ENCODE peak calls at places on chromosome 11, in eight cellular contexts. H, I, C, W, V, S, Z and T are unnamed samples.

GRCh38 chr11:123308077-123308476 is 113.0 kb upstream of the CLMP start:
- DNase-seq in S (no peak), W (no peak), Z (no peak), C (no peak), H (no peak), I (peak), V (no peak), T (no peak)

GRCh38 chr11:35059040-35059439 is 79.9 kb upstream of the CD44 start:
- DNase-seq in S (no peak), I (no peak), V (no peak), W (no peak), C (no peak), Z (no peak), H (no peak), T (no peak)

GRCh38 chr11:117144477-117145392 is 648 bp downstream of the PAFAH1B2 start:
- DNase-seq in W (peak), H (peak), Z (peak), I (peak), C (peak), V (peak), S (peak), T (no peak)

GRCh38 chr11:64040684-64041267 is 5.0 kb downstream of the FLRT1 start:
- DNase-seq in W (no peak), H (no peak), I (no peak), Z (peak), V (no peak), C (no peak), S (no peak), T (no peak)

GRCh38 chr11:2521081-2521480 is 76.3 kb downstream of the KCNQ1 start:
- DNase-seq in H (no peak), I (no peak), S (peak), C (no peak), V (peak), Z (peak), W (peak), T (no peak)

GRCh38 chr11:129694966-129695365 is 120.7 kb upstream of the TMEM45B start:
- DNase-seq in C (no peak), Z (no peak), S (no peak), V (no peak), W (no peak), H (no peak), I (no peak), T (no peak)

GRCh38 chr11:130436171-130436570 is 7.8 kb upstream of the ADAMTS8 start:
- DNase-seq in H (no peak), V (no peak), I (no peak), W (no peak), C (no peak), S (no peak), Z (no peak), T (no peak)

GRCh38 chr11:115348404-115348803 is 155.8 kb downstream of the CADM1 start:
- DNase-seq in H (no peak), S (no peak), V (no peak), W (no peak), Z (no peak), C (no peak), I (no peak), T (no peak)

GRCh38 chr11:86726118-86726748 is 53.8 kb upstream of the ME3 start:
- DNase-seq in V (no peak), Z (no peak), W (no peak), C (peak), I (no peak), H (no peak), S (no peak), T (no peak)

GRCh38 chr11:65780770-65781151 is at the start of gene AP5B1:
- DNase-seq in C (peak), H (no peak), S (peak), Z (peak), I (peak), W (peak), V (peak), T (peak)
- H3K27ac ChIP-seq in C (peak), H (peak), S (peak), Z (no peak), I (peak), W (peak), V (peak), T (peak)

DNA sequence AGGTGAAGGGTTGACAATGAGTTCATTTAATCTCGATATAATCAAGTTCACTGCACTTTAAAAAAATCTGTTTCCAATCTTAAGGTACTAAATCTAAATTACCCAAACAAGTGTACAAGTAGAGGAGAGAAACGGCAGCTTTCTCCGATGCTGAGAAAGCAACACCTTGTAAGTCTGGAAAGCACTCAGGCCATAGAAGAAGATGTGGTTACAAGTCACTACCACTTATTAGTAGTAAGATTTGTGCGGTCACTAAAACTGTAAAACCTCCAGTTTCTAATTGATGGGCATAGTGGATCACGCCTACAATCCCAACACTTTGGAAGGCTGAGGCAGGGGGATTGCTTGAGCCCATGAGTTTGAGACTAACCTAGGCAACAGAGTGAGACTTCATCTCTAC is 260.9 kb upstream of the ANO3 start:
- DNase-seq in Z (no peak), W (no peak), H (no peak), C (no peak), I (no peak), S (no peak), V (no peak), T (no peak)
- H3K27ac ChIP-seq in Z (no peak), W (no peak), H (no peak), C (no peak), I (no peak), S (no peak), V (no peak), T (no peak)

DNA sequence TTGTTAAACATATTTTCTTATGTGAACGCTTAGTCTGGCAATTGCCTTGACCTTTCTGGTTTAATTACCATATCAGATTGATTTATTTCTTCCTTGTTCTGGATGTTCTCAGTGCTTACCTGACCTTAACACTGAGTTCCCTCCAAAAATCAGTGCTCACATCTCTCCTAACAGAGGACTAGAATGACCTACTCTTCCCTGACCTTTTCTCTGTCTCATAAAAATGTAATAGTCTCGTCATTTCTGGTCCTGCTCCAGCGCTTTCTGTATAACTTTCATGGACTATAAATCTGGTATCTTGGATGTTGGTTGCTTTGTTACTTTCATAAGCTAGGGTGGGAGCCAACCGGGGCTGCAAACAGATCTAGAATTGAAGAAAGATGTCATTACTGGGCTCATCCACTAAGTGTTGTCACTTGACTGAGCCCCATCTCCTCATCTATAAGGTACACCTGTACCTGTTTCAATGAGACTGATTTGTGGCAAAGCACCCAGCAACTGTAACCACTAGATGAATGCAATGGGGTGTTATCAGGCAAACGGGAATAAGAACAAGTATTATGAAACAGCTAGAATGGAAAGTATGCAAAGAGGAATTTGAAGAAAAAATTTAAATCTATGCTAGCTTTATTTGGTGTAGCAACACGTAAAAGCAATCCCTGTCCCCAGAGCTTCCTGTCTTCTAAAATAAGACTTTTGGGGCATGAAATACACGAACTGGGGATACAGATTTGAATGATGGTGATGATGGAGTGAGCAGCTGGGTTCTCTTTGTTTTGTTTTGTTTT is 2.4 kb downstream of the FADS2 start:
- DNase-seq in I (peak), V (no peak), S (no peak), Z (no peak), H (no peak), C (no peak), W (no peak), T (no peak)
- H3K27ac ChIP-seq in I (no peak), V (no peak), S (no peak), Z (no peak), H (peak), C (no peak), W (peak), T (no peak)

DNA sequence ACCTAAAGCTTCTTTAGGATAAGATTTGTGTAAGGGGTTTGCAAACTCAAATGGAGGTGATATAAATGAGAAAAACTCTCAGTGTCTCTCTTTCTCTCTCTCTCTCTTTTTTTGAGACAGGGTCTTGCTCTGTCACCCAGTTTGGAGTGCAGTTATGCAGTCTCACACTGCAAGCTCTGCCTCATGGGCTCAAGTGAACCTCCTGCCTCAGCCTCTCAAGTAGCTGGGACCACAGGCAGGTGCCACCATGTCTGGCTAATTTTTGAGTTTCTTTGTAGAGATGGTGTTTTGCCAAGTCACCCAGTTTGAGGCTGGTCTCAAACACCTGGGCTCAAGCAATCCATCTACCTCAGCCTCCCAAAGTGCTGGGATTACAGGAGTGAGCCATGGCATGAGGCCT is 2.9 kb downstream of the BIRC3 start:
- DNase-seq in W (no peak), S (no peak), C (peak), V (no peak), I (no peak), H (no peak), Z (no peak), T (no peak)
- H3K27ac ChIP-seq in W (peak), S (no peak), C (no peak), V (peak), I (no peak), H (peak), Z (no peak), T (peak)

DNA sequence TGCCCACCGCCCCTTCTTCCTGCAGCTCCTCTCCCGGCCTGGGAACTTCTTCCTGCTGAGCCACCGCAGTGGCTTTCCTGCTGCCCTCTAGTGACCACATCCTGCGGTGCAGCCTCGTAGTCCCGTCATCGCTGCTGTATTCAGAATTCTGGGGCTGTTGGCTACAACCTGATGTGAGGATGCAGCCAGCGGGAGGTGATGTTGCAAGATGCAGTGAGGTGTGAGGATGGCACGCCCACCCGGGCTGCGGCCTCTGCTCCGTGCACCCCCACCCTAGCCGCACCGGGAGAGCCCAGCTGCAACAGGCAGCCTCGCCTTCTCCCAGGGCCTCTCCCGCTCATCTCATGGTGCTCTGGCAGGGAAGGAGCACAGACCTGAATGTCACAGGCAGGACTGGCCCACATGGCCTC is 10.1 kb downstream of the CHST1 start:
- DNase-seq in H (peak), I (peak), C (no peak), W (peak), V (peak), S (peak), Z (peak), T (peak)
- H3K27ac ChIP-seq in H (no peak), I (no peak), C (no peak), W (no peak), V (no peak), S (no peak), Z (no peak), T (no peak)

GRCh38 chr11:62687508-62688396 is 1.6 kb downstream of the LRRN4CL start:
- DNase-seq in I (no peak), C (no peak), S (no peak), V (no peak), H (no peak), Z (no peak), W (no peak), T (no peak)

GRCh38 chr11:62694455-62695167 is 5.3 kb upstream of the LRRN4CL start:
- DNase-seq in I (peak), Z (peak), S (peak), V (peak), C (no peak), H (peak), W (peak), T (peak)

GRCh38 chr11:62688481-62688880 is 849 bp downstream of the LRRN4CL start:
- DNase-seq in S (no peak), H (no peak), V (no peak), Z (no peak), I (no peak), C (no peak), W (no peak), T (no peak)

DNA sequence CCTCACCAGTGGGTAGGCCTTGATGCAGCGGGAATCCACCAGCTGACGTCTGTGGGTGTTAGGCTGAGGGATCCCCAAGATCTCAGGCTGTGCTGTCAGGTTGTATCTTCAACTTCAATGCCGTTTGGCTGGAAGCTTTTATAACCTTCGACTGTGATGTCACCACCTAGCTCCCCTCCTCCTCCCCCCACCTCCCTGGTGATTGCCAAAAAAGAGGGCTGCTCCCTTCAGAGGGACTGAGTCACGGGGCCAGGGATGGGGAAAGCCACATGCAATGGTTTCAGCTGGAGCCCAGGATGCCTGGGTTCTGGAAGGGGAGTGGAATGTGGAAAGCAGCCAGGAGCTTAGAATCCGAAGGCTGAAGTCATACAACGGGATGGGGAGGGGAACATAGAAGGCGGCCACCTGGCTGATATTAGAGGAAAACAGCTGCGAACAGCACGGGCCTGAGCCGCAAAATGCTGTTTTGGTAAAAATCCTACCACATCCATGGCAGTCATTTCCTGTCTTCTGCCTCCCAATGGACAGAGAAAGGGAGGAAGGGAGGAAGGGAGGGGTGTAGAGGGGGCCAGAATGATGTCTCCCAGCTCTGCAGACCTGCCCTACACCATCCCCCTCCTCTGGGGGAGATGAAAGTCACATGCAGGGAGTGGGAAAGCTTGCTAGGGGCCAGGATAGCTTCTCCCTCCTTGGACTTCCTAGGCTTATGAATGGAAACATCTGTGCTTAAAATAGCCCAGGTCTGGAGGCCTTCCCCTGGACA is at the start of gene LRRN4CL:
- DNase-seq in H (peak), S (no peak), Z (no peak), V (peak), W (no peak), I (peak), C (no peak), T (no peak)
- H3K27ac ChIP-seq in H (peak), S (no peak), Z (peak), V (peak), W (peak), I (peak), C (no peak), T (no peak)

DNA sequence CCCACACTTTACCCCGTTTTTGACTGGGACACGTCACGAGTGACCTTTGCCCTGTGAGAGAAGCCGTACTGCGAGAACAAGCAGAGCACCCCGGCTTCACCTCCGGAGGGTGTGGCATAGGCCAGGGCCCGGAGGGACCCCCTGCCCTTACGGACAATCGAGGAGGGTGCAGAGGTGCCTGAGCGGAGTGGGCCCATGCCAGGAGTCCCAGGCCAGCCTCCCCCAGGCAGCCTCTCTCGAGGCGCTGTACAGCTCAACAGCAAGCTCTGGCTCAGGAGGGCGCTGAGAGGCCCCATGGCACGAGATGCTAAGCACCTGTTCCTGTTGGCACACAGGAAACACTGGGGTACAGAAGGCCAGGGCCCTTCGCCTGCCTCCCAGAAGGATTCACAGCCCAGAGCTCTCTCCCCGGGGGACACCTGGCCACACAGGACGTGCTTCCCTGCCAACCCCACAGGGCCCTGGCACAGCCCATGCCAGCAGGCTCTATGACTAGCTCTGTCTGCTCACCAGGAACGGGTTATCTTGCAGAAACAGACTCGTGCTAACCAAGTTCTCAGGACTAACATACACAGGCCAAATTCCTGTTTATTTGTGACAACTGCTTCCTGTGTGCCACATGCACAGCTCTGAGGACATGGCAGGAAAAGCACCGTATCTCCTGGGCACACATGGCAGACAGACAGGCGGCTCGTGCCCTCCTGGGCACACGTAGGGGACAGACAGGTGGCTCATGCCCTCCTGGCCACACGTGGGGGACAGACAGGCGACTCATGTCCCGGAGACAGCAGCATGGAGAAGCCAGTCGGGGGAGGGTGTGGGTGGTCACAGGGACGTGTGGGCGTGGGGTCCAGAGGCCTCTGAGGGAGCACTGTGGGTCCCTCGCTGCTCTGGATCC is 11.6 kb downstream of the TOLLIP start:
- DNase-seq in Z (no peak), W (peak), S (no peak), I (no peak), V (peak), C (no peak), H (no peak), T (peak)
- H3K27ac ChIP-seq in Z (no peak), W (peak), S (no peak), I (no peak), V (peak), C (no peak), H (no peak), T (no peak)

GRCh38 chr11:75570559-75571139 is 8.6 kb downstream of the SERPINH1 start:
- DNase-seq in Z (no peak), C (no peak), S (no peak), I (no peak), H (no peak), V (no peak), W (no peak), T (no peak)
- H3K27ac ChIP-seq in Z (no peak), C (no peak), S (no peak), I (peak), H (no peak), V (no peak), W (peak), T (no peak)

GRCh38 chr11:70628176-70628860 is 230.0 kb downstream of the CTTN start:
- DNase-seq in C (no peak), H (no peak), S (no peak), V (no peak), I (no peak), Z (no peak), W (no peak), T (no peak)
- H3K27ac ChIP-seq in C (no peak), H (peak), S (no peak), V (peak), I (no peak), Z (no peak), W (peak), T (no peak)

GRCh38 chr11:103631841-103632240 is 404.6 kb upstream of the DDI1 start:
- DNase-seq in S (no peak), V (no peak), W (no peak), C (no peak), H (no peak), I (no peak), Z (no peak), T (no peak)
- H3K27ac ChIP-seq in S (no peak), V (no peak), W (no peak), C (no peak), H (no peak), I (no peak), Z (no peak), T (no peak)